ENCODE peak calls at places on chromosomes 5 and 9, in five cellular contexts. One of them, this sample, is unnamed.

GRCh38 chr5:26757941-26758340 is 280.4 kb downstream of the CDH9 start:
- DNase-seq in SK-MEL-5: no peak
- DNase-seq in NCI-H1417: no peak
- DNase-seq in effector memory CD8-positive, alpha-beta T cell: no peak
- DNase-seq in T-cell: no peak
- DNase-seq in this sample: no peak

GRCh38 chr5:113059232-113059805 is 82.7 kb downstream of the DCP2 start:
- DNase-seq in T-cell: no peak
- DNase-seq in effector memory CD8-positive, alpha-beta T cell: no peak
- DNase-seq in SK-MEL-5: no peak
- DNase-seq in NCI-H1417: peak; percentile 36
- DNase-seq in this sample: peak; percentile 74

GRCh38 chr9:14531424-14532269 is 161.6 kb downstream of the ZDHHC21 start:
- DNase-seq in SK-MEL-5: no peak
- DNase-seq in effector memory CD8-positive, alpha-beta T cell: no peak
- DNase-seq in T-cell: no peak
- DNase-seq in NCI-H1417: no peak
- DNase-seq in this sample: no peak

GRCh38 chr5:135266301-135266630 is 132.8 kb downstream of the MACROH2A1 start:
- DNase-seq in SK-MEL-5: no peak
- DNase-seq in T-cell: no peak
- DNase-seq in NCI-H1417: no peak
- DNase-seq in effector memory CD8-positive, alpha-beta T cell: no peak
- DNase-seq in this sample: no peak

GRCh38 chr5:53422539-53422938 is 57.9 kb upstream of the FST start:
- DNase-seq in NCI-H1417: no peak
- DNase-seq in T-cell: no peak
- DNase-seq in SK-MEL-5: no peak
- DNase-seq in effector memory CD8-positive, alpha-beta T cell: no peak
- DNase-seq in this sample: peak; percentile 95

GRCh38 chr9:3509926-3510325 is 15.9 kb downstream of the RFX3 start:
- DNase-seq in T-cell: no peak
- DNase-seq in SK-MEL-5: no peak
- DNase-seq in NCI-H1417: no peak
- DNase-seq in effector memory CD8-positive, alpha-beta T cell: no peak
- DNase-seq in this sample: no peak

GRCh38 chr5:173768891-173769290 is 119.3 kb upstream of the CPEB4 start:
- DNase-seq in NCI-H1417: no peak
- DNase-seq in T-cell: no peak
- DNase-seq in effector memory CD8-positive, alpha-beta T cell: no peak
- DNase-seq in SK-MEL-5: no peak
- DNase-seq in this sample: no peak

GRCh38 chr9:138073808-138074207 is 196.2 kb downstream of the CACNA1B start:
- DNase-seq in SK-MEL-5: no peak
- DNase-seq in T-cell: no peak
- DNase-seq in effector memory CD8-positive, alpha-beta T cell: no peak
- DNase-seq in NCI-H1417: no peak
- DNase-seq in this sample: no peak

GRCh38 chr5:119578937-119579336 is 50.4 kb upstream of the FAM170A start:
- DNase-seq in effector memory CD8-positive, alpha-beta T cell: no peak
- DNase-seq in T-cell: no peak
- DNase-seq in NCI-H1417: peak; percentile 4
- DNase-seq in SK-MEL-5: peak; percentile 88
- DNase-seq in this sample: peak; percentile 15